ENCODE peak calls at places on chromosomes 16 and 17, in eight cellular contexts. O is GM23248, Y is GM23338, T is hepatocyte, D is PC-3, C is SK-N-SH, K is HCT116, S is OCI-LY7. W is an unnamed sample.

GRCh38 chr16:83305092-83305491 is 502.7 kb upstream of the HSBP1 start:
- DNase-seq in O (peak; percentile 93), Y (no peak), C (no peak), S (no peak), K (no peak), D (no peak), T (no peak), W (no peak)

GRCh38 chr17:40084477-40084876 is 15.9 kb downstream of the NR1D1 start:
- DNase-seq in K (no peak), S (no peak), Y (no peak), T (no peak), O (no peak), C (no peak), D (no peak), W (no peak)

GRCh38 chr17:59387351-59388069 is 56.1 kb downstream of the YPEL2 start:
- DNase-seq in T (peak; percentile 33), C (peak; percentile 82), Y (no peak), D (no peak), S (no peak), K (no peak), O (peak; percentile 24), W (no peak)

GRCh38 chr16:57606847-57607501 is 21.5 kb upstream of the ADGRG1 start:
- DNase-seq in C (peak; percentile 56), S (no peak), K (no peak), D (no peak), T (peak; percentile 73), Y (no peak), O (no peak), W (no peak)

GRCh38 chr17:49315974-49316570 is 46.0 kb downstream of the ZNF652 start:
- DNase-seq in O (peak; percentile 55), T (no peak), D (peak; percentile 60), S (peak; percentile 56), K (no peak), C (no peak), Y (no peak), W (peak; percentile 92)

GRCh38 chr16:80085606-80086005 is 455.2 kb upstream of the DYNLRB2 start:
- DNase-seq in D (peak; percentile 46), O (no peak), C (no peak), S (no peak), K (no peak), Y (no peak), T (no peak), W (no peak)

GRCh38 chr16:58614212-58614611 is 15.4 kb downstream of the CNOT1 start:
- DNase-seq in T (no peak), D (peak; percentile 70), K (no peak), O (peak; percentile 95), Y (no peak), C (no peak), S (no peak), W (no peak)

GRCh38 chr16:50210266-50211038 is 55.9 kb upstream of the ADCY7 start:
- DNase-seq in S (peak; percentile 77), K (peak; percentile 51), C (peak; percentile 68), D (peak; percentile 58), Y (peak; percentile 88), O (peak; percentile 94), T (peak; percentile 91), W (peak; percentile 82)

GRCh38 chr16:64131423-64131822 is 990.4 kb downstream of the CDH11 start:
- DNase-seq in K (no peak), T (no peak), C (no peak), Y (no peak), D (no peak), O (no peak), S (no peak), W (peak; percentile 50)

GRCh38 chr16:86222965-86223551 is 287.3 kb upstream of the FOXF1 start:
- DNase-seq in D (peak; percentile 72), Y (no peak), C (no peak), O (peak; percentile 92), K (no peak), T (peak; percentile 44), S (no peak), W (no peak)

GRCh38 chr17:83201206-83202001 is 122.0 kb downstream of the METRNL start:
- DNase-seq in C (no peak), T (no peak), O (peak; percentile 14), S (no peak), D (no peak), K (no peak), Y (no peak), W (no peak)

GRCh38 chr16:27254262-27254811 is 14.2 kb downstream of the NSMCE1 start:
- DNase-seq in Y (no peak), D (no peak), S (no peak), K (no peak), T (no peak), O (no peak), C (no peak), W (no peak)

GRCh38 chr17:17966399-17966798 is 5.8 kb downstream of the TOM1L2 start:
- DNase-seq in T (no peak), S (no peak), C (no peak), D (no peak), K (no peak), O (no peak), Y (no peak), W (no peak)

GRCh38 chr16:2824626-2825025 is 5.5 kb upstream of the ZG16B start:
- DNase-seq in Y (no peak), K (no peak), S (no peak), T (no peak), O (no peak), C (no peak), D (no peak), W (no peak)

GRCh38 chr17:58079300-58080033 is 3.8 kb upstream of the DYNLL2 start:
- DNase-seq in O (no peak), K (no peak), D (no peak), T (no peak), S (no peak), C (no peak), Y (no peak), W (no peak)

GRCh38 chr17:48352630-48353029 is 77.4 kb downstream of the SKAP1 start:
- DNase-seq in O (peak; percentile 53), K (no peak), S (no peak), C (no peak), D (peak; percentile 39), Y (no peak), T (no peak), W (no peak)

GRCh38 chr16:54540525-54541180 is 254.1 kb upstream of the IRX3 start:
- DNase-seq in D (no peak), T (peak; percentile 14), Y (no peak), K (no peak), O (no peak), C (no peak), S (no peak), W (no peak)

GRCh38 chr16:29848420-29849297 is 14.4 kb downstream of the CDIPT start:
- DNase-seq in C (peak; percentile 83), Y (peak; percentile 78), S (peak; percentile 83), K (peak; percentile 44), D (peak; percentile 59), T (peak; percentile 84), O (peak; percentile 78), W (peak; percentile 87)

GRCh38 chr17:82333279-82334171 is at the start of gene SECTM1:
- DNase-seq in K (no peak), D (peak; percentile 51), S (no peak), O (peak; percentile 86), Y (peak; percentile 71), T (peak; percentile 76), C (peak; percentile 77), W (no peak)

GRCh38 chr16:88695218-88695617 is 8.9 kb upstream of the SNAI3 start:
- DNase-seq in O (no peak), K (no peak), C (no peak), S (no peak), D (no peak), T (no peak), Y (no peak), W (no peak)
- H3K9me2 ChIP-seq in O (no peaks in the 10 kb centered on the region), K (no peaks in the 10 kb centered on the region), C (no peaks in the 10 kb centered on the region), S (no peaks in the 10 kb centered on the region), D (no peaks in the 10 kb centered on the region), T (no peaks in the 10 kb centered on the region), Y (no peaks in the 10 kb centered on the region), W (no peaks in the 10 kb centered on the region)

GRCh38 chr17:81286491-81287145 is 8.5 kb downstream of the SLC38A10 start:
- DNase-seq in Y (no peak), D (no peak), S (no peak), K (no peak), O (no peak), T (no peak), C (no peak), W (no peak)

GRCh38 chr17:81287155-81287554 is 8.0 kb downstream of the SLC38A10 start:
- DNase-seq in C (no peak), Y (no peak), S (no peak), O (no peak), D (no peak), K (no peak), T (no peak), W (no peak)

GRCh38 chr17:81289627-81290026 is 5.5 kb downstream of the SLC38A10 start:
- DNase-seq in D (no peak), Y (no peak), O (no peak), T (no peak), K (no peak), S (no peak), C (no peak), W (no peak)

GRCh38 chr17:81288715-81289114 is 6.4 kb downstream of the SLC38A10 start:
- DNase-seq in T (no peak), O (no peak), K (no peak), D (no peak), C (no peak), Y (no peak), S (no peak), W (no peak)

GRCh38 chr17:81287741-81288430 is 7.2 kb downstream of the SLC38A10 start:
- DNase-seq in D (no peak), C (no peak), Y (no peak), T (no peak), S (no peak), O (no peak), K (no peak), W (no peak)
- H3K9me2 ChIP-seq in D (no peaks in the 10 kb centered on the region), C (no peaks in the 10 kb centered on the region), Y (no peaks in the 10 kb centered on the region), T (no peaks in the 10 kb centered on the region), S (no peaks in the 10 kb centered on the region), O (no peaks in the 10 kb centered on the region), K (no peaks in the 10 kb centered on the region), W (no peaks in the 10 kb centered on the region)

DNA sequence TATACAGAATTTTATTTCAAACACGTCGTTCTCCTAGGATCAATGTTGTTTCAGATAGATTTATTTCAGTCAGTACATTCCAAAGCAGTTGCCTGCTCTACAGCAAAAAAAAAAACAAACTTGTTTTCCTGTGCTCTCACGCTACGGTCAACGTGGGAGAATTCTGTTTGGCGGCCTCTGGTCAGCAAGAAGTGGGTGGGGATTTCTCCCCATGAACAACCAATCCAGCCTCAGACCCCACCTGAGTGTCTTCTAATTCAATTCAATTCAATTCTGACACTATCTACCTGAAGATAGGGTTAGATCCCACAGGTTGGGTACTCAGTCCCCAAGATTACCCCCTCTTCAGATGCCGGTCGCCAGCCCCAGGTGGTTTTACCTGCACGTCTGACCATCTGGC is 22.1 kb downstream of the C17orf58 start:
- DNase-seq in Y (peak; percentile 78), K (no peak), D (no peak), O (no peak), T (no peak), S (no peak), C (no peak), W (no peak)
- H3K9me2 ChIP-seq in Y (no peaks in the 10 kb centered on the region), K (no peaks in the 10 kb centered on the region), D (no peaks in the 10 kb centered on the region), O (no peaks in the 10 kb centered on the region), T (no peaks in the 10 kb centered on the region), S (no peaks in the 10 kb centered on the region), C (no peaks in the 10 kb centered on the region), W (no peaks in the 10 kb centered on the region)

DNA sequence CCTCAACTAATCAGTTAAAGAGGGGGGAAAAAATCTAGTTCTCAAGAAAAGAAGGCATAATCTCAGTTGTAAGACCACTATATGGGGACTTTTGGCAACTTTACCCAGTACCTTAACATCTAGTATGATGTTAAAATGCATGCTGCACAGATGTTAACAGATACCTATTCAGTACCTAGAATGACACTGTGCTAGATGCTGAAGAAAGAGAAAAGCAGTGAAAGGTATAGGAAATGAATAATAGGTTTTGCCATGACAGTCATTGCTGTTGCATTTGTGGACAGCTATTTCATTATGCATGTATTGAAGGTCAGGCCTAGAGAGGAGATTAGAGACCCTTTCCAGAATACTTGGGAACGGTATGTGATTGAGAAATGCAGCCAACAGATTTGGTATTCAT is 34.5 kb downstream of the PIGL start:
- DNase-seq in D (no peak), C (no peak), O (no peak), S (no peak), T (no peak), Y (no peak), K (no peak), W (no peak)
- H3K9me2 ChIP-seq in D (no peaks in the 10 kb centered on the region), C (no peaks in the 10 kb centered on the region), O (no peaks in the 10 kb centered on the region), S (no peaks in the 10 kb centered on the region), T (no peaks in the 10 kb centered on the region), Y (no peaks in the 10 kb centered on the region), K (no peaks in the 10 kb centered on the region), W (no peaks in the 10 kb centered on the region)

W was measured in Karpas-422.